ENCODE peak calls at places on chromosomes 5 and 9, in seven cellular contexts. One of them, this sample, is unnamed.

GRCh38 chr5:169538935-169539334 is 44.6 kb upstream of the SPDL1 start:
- DNase-seq in BJ: no peak
- DNase-seq in AG09309: no peak
- DNase-seq in HCT116: no peak
- DNase-seq in bronchial epithelial cell: no peak
- DNase-seq in A549: no peak
- DNase-seq in foreskin fibroblast: no peak
- DNase-seq in this sample: no peak

GRCh38 chr9:130713286-130713975 is 19.9 kb downstream of the EXOSC2 start:
- DNase-seq in AG09309: no peak
- DNase-seq in HCT116: no peak
- DNase-seq in A549: no peak
- DNase-seq in bronchial epithelial cell: no peak
- DNase-seq in foreskin fibroblast: peak
- DNase-seq in BJ: no peak
- DNase-seq in this sample: no peak

GRCh38 chr5:122656107-122656506 is 118.8 kb upstream of the SNX2 start:
- DNase-seq in HCT116: no peak
- DNase-seq in A549: no peak
- DNase-seq in bronchial epithelial cell: peak
- DNase-seq in AG09309: no peak
- DNase-seq in foreskin fibroblast: peak
- DNase-seq in BJ: no peak
- DNase-seq in this sample: no peak

GRCh38 chr9:93003552-93004407 is 54.7 kb upstream of the SUSD3 start:
- DNase-seq in foreskin fibroblast: peak
- DNase-seq in BJ: no peak
- DNase-seq in AG09309: no peak
- DNase-seq in bronchial epithelial cell: peak
- DNase-seq in HCT116: peak
- DNase-seq in A549: peak
- DNase-seq in this sample: peak

GRCh38 chr9:89149726-89150125 is 28.9 kb downstream of the SHC3 start:
- DNase-seq in bronchial epithelial cell: peak
- DNase-seq in BJ: peak
- DNase-seq in foreskin fibroblast: peak
- DNase-seq in A549: peak
- DNase-seq in AG09309: no peak
- DNase-seq in HCT116: no peak
- DNase-seq in this sample: no peak

GRCh38 chr9:12648921-12649320 is 44.3 kb upstream of the TYRP1 start:
- DNase-seq in AG09309: no peak
- DNase-seq in BJ: no peak
- DNase-seq in HCT116: no peak
- DNase-seq in bronchial epithelial cell: no peak
- DNase-seq in foreskin fibroblast: no peak
- DNase-seq in A549: no peak
- DNase-seq in this sample: no peak

GRCh38 chr5:177399903-177400868 is at the start of gene PFN3:
- DNase-seq in HCT116: no peak
- DNase-seq in BJ: no peak
- DNase-seq in foreskin fibroblast: peak
- DNase-seq in A549: no peak
- DNase-seq in bronchial epithelial cell: no peak
- DNase-seq in AG09309: no peak
- DNase-seq in this sample: no peak

GRCh38 chr9:120883608-120883996 is 6.6 kb upstream of the PHF19 start:
- DNase-seq in AG09309: no peak
- DNase-seq in A549: no peak
- DNase-seq in foreskin fibroblast: no peak
- DNase-seq in HCT116: no peak
- DNase-seq in bronchial epithelial cell: no peak
- DNase-seq in BJ: no peak
- DNase-seq in this sample: no peak

GRCh38 chr9:111601237-111602018 is 2.0 kb upstream of the PTGR1 start:
- DNase-seq in bronchial epithelial cell: peak
- DNase-seq in HCT116: no peak
- DNase-seq in A549: peak
- DNase-seq in BJ: no peak
- DNase-seq in foreskin fibroblast: peak
- DNase-seq in AG09309: no peak
- DNase-seq in this sample: peak

GRCh38 chr5:171835066-171835465 is 49.4 kb downstream of the SMIM23 start:
- DNase-seq in bronchial epithelial cell: peak
- DNase-seq in HCT116: no peak
- DNase-seq in AG09309: no peak
- DNase-seq in foreskin fibroblast: no peak
- DNase-seq in A549: no peak
- DNase-seq in BJ: no peak
- DNase-seq in this sample: no peak

GRCh38 chr5:36364473-36364872 is 62.8 kb upstream of the RANBP3L start:
- DNase-seq in HCT116: no peak
- DNase-seq in bronchial epithelial cell: no peak
- DNase-seq in AG09309: no peak
- DNase-seq in BJ: no peak
- DNase-seq in A549: no peak
- DNase-seq in foreskin fibroblast: no peak
- DNase-seq in this sample: no peak

GRCh38 chr5:17267099-17267498 is 49.7 kb downstream of the BASP1 start:
- DNase-seq in foreskin fibroblast: peak
- DNase-seq in bronchial epithelial cell: no peak
- DNase-seq in HCT116: no peak
- DNase-seq in AG09309: no peak
- DNase-seq in A549: no peak
- DNase-seq in BJ: no peak
- DNase-seq in this sample: no peak

GRCh38 chr5:26669523-26669922 is 368.9 kb downstream of the CDH9 start:
- DNase-seq in BJ: no peak
- DNase-seq in foreskin fibroblast: no peak
- DNase-seq in AG09309: no peak
- DNase-seq in A549: no peak
- DNase-seq in HCT116: no peak
- DNase-seq in bronchial epithelial cell: no peak
- DNase-seq in this sample: no peak

GRCh38 chr9:86773437-86773836 is 173.9 kb downstream of the GAS1 start:
- DNase-seq in foreskin fibroblast: no peak
- DNase-seq in bronchial epithelial cell: no peak
- DNase-seq in A549: no peak
- DNase-seq in AG09309: no peak
- DNase-seq in HCT116: no peak
- DNase-seq in BJ: no peak
- DNase-seq in this sample: no peak

GRCh38 chr9:128214571-128215490 is 11.7 kb downstream of the DNM1 start:
- DNase-seq in bronchial epithelial cell: peak
- DNase-seq in A549: no peak
- DNase-seq in AG09309: no peak
- DNase-seq in HCT116: no peak
- DNase-seq in foreskin fibroblast: peak
- DNase-seq in BJ: no peak
- DNase-seq in this sample: no peak

GRCh38 chr5:93611900-93612898 is 29.2 kb downstream of the NR2F1 start:
- DNase-seq in AG09309: no peak
- DNase-seq in HCT116: no peak
- DNase-seq in foreskin fibroblast: peak
- DNase-seq in bronchial epithelial cell: no peak
- DNase-seq in BJ: no peak
- DNase-seq in A549: no peak
- DNase-seq in this sample: no peak

GRCh38 chr5:176540956-176541337 is 3.7 kb upstream of the RNF44 start:
- DNase-seq in BJ: no peak
- DNase-seq in AG09309: no peak
- DNase-seq in bronchial epithelial cell: no peak
- DNase-seq in foreskin fibroblast: no peak
- DNase-seq in A549: no peak
- DNase-seq in HCT116: no peak
- DNase-seq in this sample: no peak

GRCh38 chr5:81207009-81207408 is 26.1 kb upstream of the CKMT2 start:
- DNase-seq in BJ: no peak
- DNase-seq in foreskin fibroblast: peak
- DNase-seq in AG09309: no peak
- DNase-seq in HCT116: no peak
- DNase-seq in A549: peak
- DNase-seq in bronchial epithelial cell: peak
- DNase-seq in this sample: no peak

GRCh38 chr9:83625120-83625710 is 2.3 kb downstream of the IDNK start:
- DNase-seq in BJ: no peak
- DNase-seq in AG09309: no peak
- DNase-seq in HCT116: no peak
- DNase-seq in A549: no peak
- DNase-seq in foreskin fibroblast: no peak
- DNase-seq in bronchial epithelial cell: no peak
- DNase-seq in this sample: no peak

GRCh38 chr5:81778642-81779041 is 27.7 kb upstream of the SSBP2 start:
- DNase-seq in bronchial epithelial cell: peak
- DNase-seq in A549: no peak
- DNase-seq in foreskin fibroblast: peak
- DNase-seq in BJ: no peak
- DNase-seq in HCT116: no peak
- DNase-seq in AG09309: no peak
- DNase-seq in this sample: no peak

GRCh38 chr5:176415240-176416122 is 858 bp downstream of the CLTB start:
- DNase-seq in A549: peak
- DNase-seq in bronchial epithelial cell: peak
- DNase-seq in AG09309: no peak
- DNase-seq in HCT116: no peak
- DNase-seq in BJ: no peak
- DNase-seq in foreskin fibroblast: peak
- DNase-seq in this sample: no peak

GRCh38 chr5:177309351-177310191 is 2.1 kb downstream of the MXD3 start:
- DNase-seq in HCT116: peak
- DNase-seq in A549: peak
- DNase-seq in BJ: no peak
- DNase-seq in bronchial epithelial cell: peak
- DNase-seq in AG09309: no peak
- DNase-seq in foreskin fibroblast: peak
- DNase-seq in this sample: peak

GRCh38 chr5:176578391-176578808 is 29.3 kb downstream of the CDHR2 start:
- DNase-seq in AG09309: no peak
- DNase-seq in A549: peak
- DNase-seq in bronchial epithelial cell: peak
- DNase-seq in BJ: no peak
- DNase-seq in HCT116: peak
- DNase-seq in foreskin fibroblast: peak
- DNase-seq in this sample: peak

GRCh38 chr5:32217886-32218396 is 43.8 kb upstream of the GOLPH3 start:
- DNase-seq in HCT116: no peak
- DNase-seq in AG09309: no peak
- DNase-seq in foreskin fibroblast: peak
- DNase-seq in A549: no peak
- DNase-seq in BJ: no peak
- DNase-seq in bronchial epithelial cell: no peak
- DNase-seq in this sample: no peak

GRCh38 chr9:135083241-135083810 is 4.1 kb upstream of the OLFM1 start:
- DNase-seq in A549: no peak
- DNase-seq in foreskin fibroblast: no peak
- DNase-seq in HCT116: no peak
- DNase-seq in AG09309: no peak
- DNase-seq in BJ: no peak
- DNase-seq in bronchial epithelial cell: no peak
- DNase-seq in this sample: no peak

GRCh38 chr9:106619211-106619610 is 243.8 kb upstream of the ZNF462 start:
- DNase-seq in bronchial epithelial cell: peak
- DNase-seq in A549: no peak
- DNase-seq in HCT116: no peak
- DNase-seq in BJ: no peak
- DNase-seq in foreskin fibroblast: peak
- DNase-seq in AG09309: no peak
- DNase-seq in this sample: no peak

GRCh38 chr5:23330726-23331125 is 176.7 kb upstream of the PRDM9 start:
- DNase-seq in A549: no peak
- DNase-seq in AG09309: no peak
- DNase-seq in BJ: no peak
- DNase-seq in HCT116: no peak
- DNase-seq in foreskin fibroblast: no peak
- DNase-seq in bronchial epithelial cell: peak
- DNase-seq in this sample: no peak

GRCh38 chr5:23332650-23333251 is 174.7 kb upstream of the PRDM9 start:
- DNase-seq in HCT116: no peak
- DNase-seq in BJ: no peak
- DNase-seq in bronchial epithelial cell: peak
- DNase-seq in A549: peak
- DNase-seq in foreskin fibroblast: no peak
- DNase-seq in AG09309: no peak
- DNase-seq in this sample: no peak
- TF ChIP-seq CTCF in HCT116: no peak
- TF ChIP-seq CTCF in BJ: no peak
- TF ChIP-seq CTCF in bronchial epithelial cell: peak
- TF ChIP-seq CTCF in A549: peak
- TF ChIP-seq CTCF in foreskin fibroblast: no peak
- TF ChIP-seq CTCF in AG09309: no peak
- TF ChIP-seq CTCF in this sample: peak

GRCh38 chr5:11385901-11386293 is 518.3 kb downstream of the CTNND2 start:
- DNase-seq in BJ: no peak
- DNase-seq in AG09309: no peak
- DNase-seq in bronchial epithelial cell: no peak
- DNase-seq in foreskin fibroblast: no peak
- DNase-seq in HCT116: no peak
- DNase-seq in A549: no peak
- DNase-seq in this sample: no peak
- H3K4me3 ChIP-seq in BJ: no peak
- H3K4me3 ChIP-seq in AG09309: no peak
- H3K4me3 ChIP-seq in bronchial epithelial cell: no peak
- H3K4me3 ChIP-seq in foreskin fibroblast: no peak
- H3K4me3 ChIP-seq in HCT116: no peak
- H3K4me3 ChIP-seq in A549: no peak
- H3K4me3 ChIP-seq in this sample: no peak

DNA sequence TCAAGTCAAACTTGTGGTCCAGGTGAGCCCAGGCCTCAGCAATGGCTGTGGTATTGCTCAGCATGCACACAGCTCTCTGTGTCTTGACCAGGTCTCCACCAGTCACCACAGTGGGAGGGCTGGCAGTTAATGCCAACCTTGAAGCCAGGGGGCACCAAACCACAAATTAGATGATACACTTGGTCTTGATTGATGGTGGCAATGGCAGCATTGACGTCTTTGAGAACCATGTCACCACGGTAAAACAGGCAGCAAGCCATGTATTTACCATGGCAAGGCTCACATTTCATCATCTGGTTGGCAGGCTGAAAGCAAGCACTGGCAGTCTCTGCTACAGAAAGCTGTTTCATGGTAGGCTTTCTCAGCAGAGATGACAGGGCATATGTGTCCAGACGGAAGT is 40.0 kb downstream of the NIM1K start:
- DNase-seq in bronchial epithelial cell: peak
- DNase-seq in A549: no peak
- DNase-seq in foreskin fibroblast: no peak
- DNase-seq in HCT116: peak
- DNase-seq in BJ: no peak
- DNase-seq in AG09309: no peak
- DNase-seq in this sample: no peak
- TF ChIP-seq CTCF in bronchial epithelial cell: peak
- TF ChIP-seq CTCF in A549: peak
- TF ChIP-seq CTCF in foreskin fibroblast: peak
- TF ChIP-seq CTCF in HCT116: peak
- TF ChIP-seq CTCF in BJ: no peak
- TF ChIP-seq CTCF in AG09309: no peak
- TF ChIP-seq CTCF in this sample: peak

GRCh38 chr5:135031813-135032612 is 2.0 kb downstream of the PITX1 start:
- DNase-seq in AG09309: no peak
- DNase-seq in A549: no peak
- DNase-seq in BJ: no peak
- DNase-seq in foreskin fibroblast: peak
- DNase-seq in HCT116: no peak
- DNase-seq in bronchial epithelial cell: no peak
- DNase-seq in this sample: no peak
- H3K4me3 ChIP-seq in AG09309: peak
- H3K4me3 ChIP-seq in A549: peak
- H3K4me3 ChIP-seq in BJ: peak
- H3K4me3 ChIP-seq in foreskin fibroblast: peak
- H3K4me3 ChIP-seq in HCT116: peak
- H3K4me3 ChIP-seq in bronchial epithelial cell: peak
- H3K4me3 ChIP-seq in this sample: peak

GRCh38 chr5:115586525-115587146 is 15.6 kb downstream of the TICAM2 start:
- DNase-seq in AG09309: no peak
- DNase-seq in HCT116: no peak
- DNase-seq in foreskin fibroblast: peak
- DNase-seq in bronchial epithelial cell: peak
- DNase-seq in A549: peak
- DNase-seq in BJ: no peak
- DNase-seq in this sample: no peak
- TF ChIP-seq CTCF in AG09309: peak
- TF ChIP-seq CTCF in HCT116: no peak
- TF ChIP-seq CTCF in foreskin fibroblast: peak
- TF ChIP-seq CTCF in bronchial epithelial cell: peak
- TF ChIP-seq CTCF in A549: peak
- TF ChIP-seq CTCF in BJ: peak
- TF ChIP-seq CTCF in this sample: peak

This sample was measured in LNCaP clone FGC.